ENCODE peak calls at places on chromosome 21, in ten cellular contexts. S, L, J, K, W, X, G, N, R and C are unnamed samples.

GRCh38 chr21:27300770-27301169 is 333.9 kb upstream of the ADAMTS5 start:
- DNase-seq in L (no peak), X (no peak), J (no peak), W (no peak), N (no peak), K (no peak), G (no peak), R (no peak), S (no peak), C (no peak)

GRCh38 chr21:17389311-17389710 is 123.5 kb upstream of the CXADR start:
- DNase-seq in J (no peak), L (no peak), S (no peak), K (no peak), X (no peak), G (no peak), W (no peak), R (no peak), N (no peak), C (no peak)

GRCh38 chr21:21148009-21148408 is 149.8 kb downstream of the NCAM2 start:
- DNase-seq in J (no peak), K (no peak), W (no peak), N (no peak), R (no peak), L (no peak), S (no peak), X (no peak), G (no peak), C (no peak)

GRCh38 chr21:23853796-23854379 is 1753.4 kb downstream of the MRPL39 start:
- DNase-seq in G (no peak), K (peak; percentile 63), L (no peak), J (no peak), W (no peak), S (no peak), N (no peak), R (peak; percentile 6), X (no peak), C (no peak)

GRCh38 chr21:37374026-37374425 is 7.5 kb downstream of the DYRK1A start:
- DNase-seq in G (no peak), S (no peak), R (peak; percentile 72), L (no peak), W (no peak), K (peak; percentile 94), J (no peak), N (no peak), X (no peak), C (no peak)

GRCh38 chr21:27779604-27780003 is 812.7 kb upstream of the ADAMTS5 start:
- DNase-seq in K (no peak), N (no peak), W (no peak), X (no peak), L (no peak), S (no peak), J (no peak), R (no peak), G (no peak), C (no peak)

GRCh38 chr21:28229811-28230210 is 762.9 kb downstream of the LTN1 start:
- DNase-seq in K (peak; percentile 92), W (no peak), L (no peak), J (no peak), N (no peak), X (no peak), S (no peak), R (no peak), G (no peak), C (no peak)

GRCh38 chr21:37455504-37455911 is 88.9 kb downstream of the DYRK1A start:
- DNase-seq in L (no peak), R (no peak), S (no peak), W (no peak), K (no peak), X (no peak), N (no peak), J (no peak), G (no peak), C (no peak)

GRCh38 chr21:25281134-25281533 is 326.1 kb downstream of the MRPL39 start:
- DNase-seq in K (no peak), R (no peak), G (no peak), W (no peak), J (no peak), N (no peak), L (no peak), S (no peak), X (no peak), C (no peak)

GRCh38 chr21:19076031-19076430 is 672.4 kb upstream of the TMPRSS15 start:
- DNase-seq in R (no peak), K (no peak), X (no peak), G (no peak), S (no peak), J (no peak), W (no peak), N (no peak), L (no peak), C (no peak)

GRCh38 chr21:16536661-16537359 is 807.0 kb downstream of the USP25 start:
- DNase-seq in S (no peak), G (no peak), L (no peak), R (no peak), X (no peak), W (no peak), N (no peak), K (peak; percentile 31), J (no peak), C (no peak)

GRCh38 chr21:40678681-40679284 is 168.2 kb downstream of the DSCAM start:
- DNase-seq in S (no peak), W (no peak), G (no peak), N (no peak), J (no peak), R (no peak), X (no peak), K (no peak), L (no peak), C (no peak)

GRCh38 chr21:14542638-14543037 is 3.5 kb downstream of the SAMSN1 start:
- DNase-seq in W (no peak), L (no peak), R (no peak), X (no peak), K (no peak), G (no peak), N (no peak), J (no peak), S (no peak), C (no peak)

GRCh38 chr21:38057626-38058025 is 141.4 kb upstream of the KCNJ6 start:
- DNase-seq in X (no peak), R (no peak), J (no peak), K (no peak), N (no peak), L (no peak), G (no peak), S (no peak), W (no peak), C (no peak)

GRCh38 chr21:42148584-42148983 is 70.4 kb upstream of the ABCG1 start:
- DNase-seq in J (peak; percentile 50), N (no peak), K (no peak), W (no peak), X (no peak), R (no peak), L (no peak), S (no peak), G (no peak), C (no peak)
- H3K27me3 ChIP-seq in J (no peaks in the 10 kb centered on the region), N (no peaks in the 10 kb centered on the region), K (no peaks in the 10 kb centered on the region), W (peaks cover 17% of the 10 kb centered on the region), X (peaks cover 47% of the 10 kb centered on the region), R (peaks cover 5% of the 10 kb centered on the region), L (no peaks in the 10 kb centered on the region), S (no peaks in the 10 kb centered on the region), G (no peaks in the 10 kb centered on the region), C (no peaks in the 10 kb centered on the region)

GRCh38 chr21:39072468-39072867 is 110.8 kb downstream of the PSMG1 start:
- DNase-seq in L (no peak), W (no peak), K (no peak), R (no peak), N (no peak), G (no peak), J (no peak), X (no peak), S (no peak), C (no peak)
- H3K27ac ChIP-seq in L (no peak overlapping the region), W (no peak overlapping the region), K (no peak overlapping the region), R (no peak overlapping the region), N (no peak overlapping the region), G (no peak overlapping the region), J (no peak overlapping the region), X (peak overlapping the region; percentile 36), S (peak overlapping the region; percentile 64), C (no peak overlapping the region)

GRCh38 chr21:35079181-35079580 is 30.1 kb upstream of the RUNX1 start:
- DNase-seq in K (no peak), L (no peak), X (no peak), N (no peak), J (no peak), S (no peak), W (no peak), R (no peak), G (no peak), C (no peak)
- H3K27me3 ChIP-seq in K (no peaks in the 10 kb centered on the region), L (no peaks in the 10 kb centered on the region), X (peaks cover 3% of the 10 kb centered on the region), N (no peaks in the 10 kb centered on the region), J (peaks cover 83% of the 10 kb centered on the region), S (no peaks in the 10 kb centered on the region), W (no peaks in the 10 kb centered on the region), R (no peaks in the 10 kb centered on the region), G (no peaks in the 10 kb centered on the region), C (no peaks in the 10 kb centered on the region)

GRCh38 chr21:36099000-36099399 is 29.2 kb downstream of the CBR1 start:
- DNase-seq in L (no peak), K (no peak), G (no peak), R (no peak), N (no peak), X (no peak), J (peak; percentile 85), S (no peak), W (no peak), C (no peak)
- H3K27ac ChIP-seq in L (no peak overlapping the region), K (no peak overlapping the region), G (no peak overlapping the region), R (no peak overlapping the region), N (no peak overlapping the region), X (no peak overlapping the region), J (peak overlapping the region; percentile 97), S (no peak overlapping the region), W (no peak overlapping the region), C (no peak overlapping the region)

DNA sequence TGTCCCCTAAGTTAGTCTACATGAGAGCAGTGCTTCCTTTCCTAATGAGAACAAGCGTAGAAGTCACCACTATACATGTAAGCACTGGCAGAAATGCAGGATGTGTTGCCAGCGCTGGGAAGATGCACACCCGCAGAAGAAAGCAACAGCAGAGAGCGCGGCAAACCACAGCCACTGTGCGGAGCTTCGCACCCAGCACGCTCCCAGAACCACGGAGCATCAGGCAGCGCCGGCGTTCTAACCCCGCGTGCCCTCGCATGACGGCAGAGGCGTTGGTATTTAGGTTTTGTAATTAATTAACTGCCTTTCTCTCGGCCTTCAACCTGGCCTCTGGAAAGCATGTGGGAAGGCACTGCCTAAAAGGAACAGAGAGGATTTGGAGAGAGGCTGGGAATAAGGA is 69.1 kb downstream of the OLIG1 start:
- DNase-seq in L (no peak), R (no peak), K (no peak), N (no peak), X (no peak), J (no peak), G (no peak), S (no peak), W (no peak), C (no peak)
- H3K27me3 ChIP-seq in L (peaks cover 3% of the 10 kb centered on the region), R (no peaks in the 10 kb centered on the region), K (peaks cover 88% of the 10 kb centered on the region), N (peaks cover 7% of the 10 kb centered on the region), X (peaks cover 65% of the 10 kb centered on the region), J (no peaks in the 10 kb centered on the region), G (no peaks in the 10 kb centered on the region), S (no peaks in the 10 kb centered on the region), W (peaks cover 21% of the 10 kb centered on the region), C (no peaks in the 10 kb centered on the region)